ENCODE peak calls at places on chromosomes 13 and 19, in six cellular contexts. A is NCI-H1930; U is stomach; R is MCF 10A; T is activated B cell treated with CpG ODN at 0.5 μM for 24 hours; W is activated CD8-positive, alpha-beta memory T cell treated with anti-CD3 and anti-CD28 coated beads for 4 hours. G is an unnamed sample.

GRCh38 chr13:106117035-106117434 is 418.4 kb downstream of the EFNB2 start:
- DNase-seq in A (no peak), U (no peak), R (no peak), T (no peak), W (no peak), G (no peak)

GRCh38 chr13:111177081-111177711 is 62.1 kb downstream of the ARHGEF7 start:
- DNase-seq in A (no peak), U (peak), R (no peak), T (no peak), W (no peak), G (no peak)

GRCh38 chr13:101231751-101232428 is 184.4 kb downstream of the NALCN start:
- DNase-seq in A (no peak), U (no peak), R (peak), T (no peak), W (no peak), G (no peak)

GRCh38 chr19:51808333-51808986 is 13.5 kb downstream of the FPR3 start:
- DNase-seq in A (no peak), U (no peak), R (peak), T (no peak), W (no peak), G (peak)

GRCh38 chr13:26300140-26300539 is 46.2 kb downstream of the CDK8 start:
- DNase-seq in A (no peak), U (no peak), R (peak), T (no peak), W (no peak), G (peak)

GRCh38 chr13:40916207-40916998 is 102.7 kb downstream of the ELF1 start:
- DNase-seq in A (no peak), U (no peak), R (peak), T (no peak), W (no peak), G (no peak)

GRCh38 chr13:100493418-100493817 is 95.2 kb downstream of the GGACT start:
- DNase-seq in A (no peak), U (no peak), R (no peak), T (no peak), W (no peak), G (no peak)

GRCh38 chr13:40589285-40590109 is 76.9 kb downstream of the FOXO1 start:
- DNase-seq in A (no peak), U (no peak), R (peak), T (no peak), W (no peak), G (peak)

GRCh38 chr19:19113040-19113541 is 25.2 kb downstream of the TMEM161A start:
- DNase-seq in A (no peak), U (no peak), R (no peak), T (no peak), W (no peak), G (peak)

GRCh38 chr13:91238036-91238435 is 109.5 kb upstream of the MIR17HG start:
- DNase-seq in A (no peak), U (no peak), R (no peak), T (no peak), W (no peak), G (no peak)

GRCh38 chr19:47021536-47022139 is 2.0 kb downstream of the NPAS1 start:
- DNase-seq in A (no peak), U (no peak), R (no peak), T (no peak), W (no peak), G (no peak)

GRCh38 chr13:32940601-32941000 is 75.6 kb upstream of the KL start:
- DNase-seq in A (no peak), U (no peak), R (peak), T (no peak), W (no peak), G (no peak)

GRCh38 chr13:105638446-105638845 is 897.0 kb downstream of the EFNB2 start:
- DNase-seq in A (no peak), U (no peak), R (no peak), T (no peak), W (no peak), G (no peak)

GRCh38 chr13:46546084-46546786 is 6.7 kb upstream of the LRCH1 start:
- DNase-seq in A (no peak), U (no peak), R (no peak), T (no peak), W (no peak), G (no peak)

GRCh38 chr19:13665125-13665903 is 99.0 kb upstream of the MRI1 start:
- DNase-seq in A (no peak), U (no peak), R (no peak), T (peak), W (no peak), G (no peak)

GRCh38 chr19:46296722-46297431 is at the start of gene HIF3A:
- DNase-seq in A (peak), U (peak), R (no peak), T (no peak), W (no peak), G (no peak)

GRCh38 chr13:26584713-26585112 is 27.2 kb downstream of the WASF3 start:
- DNase-seq in A (no peak), U (no peak), R (peak), T (no peak), W (no peak), G (no peak)

GRCh38 chr13:72643339-72643989 is 84.0 kb downstream of the MZT1 start:
- DNase-seq in A (no peak), U (peak), R (peak), T (no peak), W (no peak), G (peak)

GRCh38 chr13:34942732-34943674 is 933 bp downstream of the NBEA start:
- DNase-seq in A (peak), U (peak), R (no peak), T (peak), W (no peak), G (no peak)

GRCh38 chr13:29292045-29292444 is 303.4 kb downstream of the SLC7A1 start:
- DNase-seq in A (no peak), U (no peak), R (no peak), T (no peak), W (no peak), G (no peak)

G was measured in RKO.